ENCODE peak calls at places on chromosomes 16 and 17, in six cellular contexts. P is coronary artery, V is mucosa of descending colon, X is PC-3, Z is right atrium auricular region, J is NB4. K is an unnamed sample.

GRCh38 chr16:56841233-56841632 is 23.8 kb upstream of the SLC12A3 start:
- DNase-seq in Z (no peak), V (no peak), X (no peak), J (no peak), P (no peak), K (no peak)

GRCh38 chr17:61970030-61970429 is 42.2 kb upstream of the INTS2 start:
- DNase-seq in V (no peak), P (no peak), Z (no peak), J (peak; percentile 62), X (no peak), K (no peak)

GRCh38 chr16:81515721-81516120 is 71.1 kb downstream of the CMIP start:
- DNase-seq in V (peak; percentile 38), P (no peak), X (no peak), J (no peak), Z (no peak), K (no peak)

GRCh38 chr17:43171761-43172487 is 910 bp downstream of the NBR1 start:
- DNase-seq in J (peak; percentile 79), V (no peak), Z (peak; percentile 62), P (peak; percentile 72), X (peak; percentile 83), K (peak; percentile 19)

GRCh38 chr17:80175411-80175810 is 5.6 kb downstream of the CARD14 start:
- DNase-seq in Z (no peak), X (no peak), J (no peak), V (no peak), P (no peak), K (no peak)

GRCh38 chr17:2695243-2695960 is 16.2 kb downstream of the CLUH start:
- DNase-seq in V (no peak), P (peak; percentile 67), Z (no peak), J (no peak), X (no peak), K (no peak)

GRCh38 chr17:78230996-78231931 is at the start of gene TMEM235:
- DNase-seq in J (peak; percentile 59), Z (no peak), V (no peak), X (no peak), P (no peak), K (no peak)

GRCh38 chr16:53546988-53547391 is 44.0 kb upstream of the AKTIP start:
- DNase-seq in V (no peak), J (no peak), X (peak; percentile 22), Z (no peak), P (no peak), K (no peak)

GRCh38 chr17:3865166-3865565 is 19.1 kb upstream of the NCBP3 start:
- DNase-seq in X (no peak), P (no peak), J (no peak), V (peak; percentile 55), Z (no peak), K (no peak)

GRCh38 chr17:83162035-83162745 is 82.8 kb downstream of the METRNL start:
- DNase-seq in P (peak; percentile 66), V (no peak), J (no peak), Z (no peak), X (no peak), K (no peak)

GRCh38 chr16:10988879-10989278 is 44.5 kb downstream of the CLEC16A start:
- DNase-seq in V (no peak), J (no peak), Z (no peak), P (no peak), X (no peak), K (no peak)
- H3K4me3 ChIP-seq in V (no peak overlapping the region), J (no peak overlapping the region), Z (no peak overlapping the region), P (no peak overlapping the region), X (no peak overlapping the region), K (no peak overlapping the region)

DNA sequence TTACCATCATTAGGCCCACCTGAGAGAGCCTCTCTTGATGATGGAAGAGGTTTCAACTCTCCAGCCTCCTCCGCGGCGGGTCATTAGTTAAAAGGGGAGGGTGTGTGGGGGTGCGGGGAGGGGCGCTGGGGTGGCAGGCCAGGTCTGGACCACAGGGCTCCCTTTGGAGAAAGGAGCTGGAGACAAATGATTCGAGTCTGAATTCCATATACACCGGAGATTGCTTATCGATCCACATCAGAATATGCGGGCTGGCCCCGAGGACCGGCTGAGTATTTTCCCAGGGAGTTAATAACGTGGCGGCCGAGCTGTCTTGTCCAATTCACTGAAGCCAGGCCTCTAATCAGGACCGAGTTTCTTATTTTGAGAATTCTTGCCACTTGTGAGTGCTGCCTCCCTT is 202.8 kb downstream of the SALL1 start:
- DNase-seq in J (no peak), Z (no peak), V (no peak), X (no peak), P (no peak), K (no peak)
- H3K4me3 ChIP-seq in J (no peak overlapping the region), Z (no peak overlapping the region), V (no peak overlapping the region), X (no peak overlapping the region), P (no peak overlapping the region), K (no peak overlapping the region)

GRCh38 chr17:32928527-32929287 is 754 bp downstream of the TMEM98 start:
- DNase-seq in Z (no peak), P (no peak), J (no peak), V (no peak), X (no peak), K (no peak)

GRCh38 chr17:32926183-32926582 is 1.8 kb upstream of the TMEM98 start:
- DNase-seq in J (no peak), X (no peak), P (no peak), Z (no peak), V (no peak), K (no peak)

GRCh38 chr17:32929288-32929574 is 1.3 kb downstream of the TMEM98 start:
- DNase-seq in P (no peak), J (no peak), Z (no peak), V (no peak), X (no peak), K (no peak)

GRCh38 chr17:32927724-32928526 is at the start of gene TMEM98:
- DNase-seq in V (peak; percentile 53), P (peak; percentile 69), J (no peak), X (peak; percentile 9), Z (peak; percentile 58), K (no peak)

DNA sequence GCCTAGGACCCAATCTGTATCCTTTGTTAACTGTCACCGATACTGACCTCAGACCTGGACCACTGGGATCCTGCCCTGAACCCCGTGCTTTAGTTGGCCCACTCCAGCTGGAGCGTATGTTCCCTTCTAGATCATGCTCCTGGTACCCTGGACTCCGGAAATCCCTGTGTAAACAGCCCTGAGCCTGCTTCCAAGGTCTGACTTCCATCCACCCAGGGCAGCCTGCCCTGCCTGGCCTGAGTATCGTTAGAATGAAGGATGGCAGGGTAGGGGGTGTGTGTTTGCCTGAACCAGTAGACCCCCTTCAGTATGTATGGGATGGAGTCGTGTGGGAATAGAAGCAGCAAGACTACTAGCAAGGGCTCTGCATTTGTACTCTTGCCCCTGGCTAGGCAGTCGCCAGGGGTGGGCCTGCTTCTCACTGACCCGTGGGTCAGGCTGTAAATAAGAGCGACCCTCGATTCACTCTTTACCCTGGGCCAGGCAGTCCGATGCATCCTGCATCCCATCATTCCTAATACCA is 691 bp upstream of the TMEM98 start:
- DNase-seq in P (no peak), V (no peak), Z (peak; percentile 58), X (no peak), J (no peak), K (no peak)
- H3K4me3 ChIP-seq in P (peak overlapping the region; percentile 93), V (no peak overlapping the region), Z (peak overlapping the region; percentile 64), X (peak overlapping the region; percentile 75), J (no peak overlapping the region), K (peak overlapping the region; percentile 50)

DNA sequence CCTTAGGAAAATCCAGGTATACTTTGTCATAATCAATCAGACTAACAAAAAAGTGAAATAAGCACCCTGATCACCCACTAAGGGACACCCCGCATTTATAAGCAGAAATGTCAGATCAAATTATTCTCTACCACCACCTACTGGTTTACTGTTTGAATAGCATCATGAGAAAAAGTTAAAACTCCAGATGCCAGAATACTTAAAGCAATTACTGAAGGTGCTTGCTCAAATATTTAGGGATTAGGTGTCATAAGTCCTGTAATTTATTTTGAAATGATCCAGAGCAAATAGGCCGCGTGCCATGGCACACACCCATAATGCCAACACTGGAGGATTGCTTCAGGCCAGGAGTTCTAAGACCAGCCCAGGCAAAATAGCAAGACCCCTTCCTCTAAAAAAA is 2.3 kb downstream of the TOP2A start:
- DNase-seq in X (peak; percentile 48), P (no peak), Z (no peak), V (no peak), J (peak; percentile 61), K (no peak)
- H3K4me3 ChIP-seq in X (peak overlapping the region; percentile 91), P (no peak overlapping the region), Z (no peak overlapping the region), V (no peak overlapping the region), J (peak overlapping the region; percentile 76), K (no peak overlapping the region)

DNA sequence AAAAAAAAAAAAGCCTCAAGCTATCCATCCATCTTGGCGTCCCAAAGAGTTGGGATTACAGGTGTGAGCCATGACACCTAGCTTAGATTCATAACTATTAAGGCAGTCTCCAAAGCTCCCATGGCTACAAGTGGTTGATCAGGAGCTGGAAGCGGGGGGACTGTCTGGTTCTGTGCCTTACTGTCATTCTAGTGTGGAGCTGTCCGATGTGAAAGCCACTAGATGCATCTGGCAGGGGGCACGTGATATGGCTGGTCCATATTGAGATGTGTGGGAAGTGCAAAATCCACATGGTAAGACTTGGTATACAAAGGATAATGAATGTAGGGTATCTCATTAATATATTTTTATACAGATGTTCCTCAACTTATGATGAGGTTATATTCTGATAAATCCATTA is 38.7 kb downstream of the KPNA2 start:
- DNase-seq in X (no peak), V (no peak), J (no peak), Z (no peak), P (no peak), K (no peak)
- H3K4me3 ChIP-seq in X (no peak overlapping the region), V (no peak overlapping the region), J (no peak overlapping the region), Z (no peak overlapping the region), P (no peak overlapping the region), K (no peak overlapping the region)

GRCh38 chr16:68728558-68728957 is 8.5 kb upstream of the CDH1 start:
- DNase-seq in V (no peak), J (no peak), X (no peak), P (no peak), Z (no peak), K (no peak)
- H3K4me3 ChIP-seq in V (no peak overlapping the region), J (no peak overlapping the region), X (no peak overlapping the region), P (no peak overlapping the region), Z (no peak overlapping the region), K (no peak overlapping the region)

DNA sequence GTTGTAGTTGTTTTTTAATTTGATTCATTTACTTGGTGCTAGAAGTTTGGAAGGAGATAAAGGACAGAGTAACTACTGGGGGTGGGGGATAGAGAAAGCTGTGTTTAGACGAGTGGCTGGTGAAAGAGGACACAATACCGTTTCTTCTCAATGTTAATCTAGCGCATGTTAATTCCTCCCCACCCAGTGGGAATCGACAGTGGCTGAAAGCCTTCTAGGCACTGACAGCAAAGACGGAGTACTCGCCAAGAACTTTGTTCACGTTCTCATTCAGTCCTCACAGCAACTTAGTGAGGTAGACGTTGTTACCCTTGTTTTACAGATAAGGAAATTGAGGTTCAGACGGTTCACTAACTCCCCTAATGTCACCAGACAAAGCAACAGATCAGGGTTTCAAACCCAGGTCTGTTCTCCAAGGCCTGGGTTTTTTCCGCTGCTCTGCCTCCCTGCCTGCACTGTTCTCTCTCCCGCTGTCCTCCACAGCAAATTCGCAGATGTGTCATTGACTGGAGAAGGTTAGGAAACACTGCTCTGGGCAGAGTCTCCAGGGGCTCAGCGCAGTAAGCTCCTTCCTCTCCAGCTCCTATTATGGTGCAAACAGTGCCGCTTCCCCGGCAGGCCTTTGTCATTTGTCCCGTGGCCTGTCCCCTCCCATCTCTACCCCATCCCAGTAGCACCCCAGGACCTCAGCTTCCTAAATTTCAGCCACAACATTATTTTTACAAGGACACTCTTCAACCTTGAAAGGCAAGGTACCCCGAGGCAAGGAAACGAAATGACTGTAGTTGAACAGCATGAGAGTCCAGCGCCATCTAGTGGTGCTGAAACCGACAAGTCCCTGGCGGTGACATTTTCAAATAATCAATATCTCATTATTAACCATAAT is 16.9 kb downstream of the MRPS23 start:
- DNase-seq in J (peak; percentile 90), V (no peak), X (peak; percentile 80), Z (peak; percentile 79), P (peak; percentile 84), K (peak; percentile 77)
- H3K4me3 ChIP-seq in J (peak overlapping the region; percentile 46), V (no peak overlapping the region), X (no peak overlapping the region), Z (peak overlapping the region; percentile 46), P (peak overlapping the region; percentile 66), K (peak overlapping the region; percentile 54)

K was measured in gastrocnemius medialis.